ENCODE peak calls at places on chromosome 6, in seven cellular contexts. F is left cardiac atrium; S is GM12892; T is stimulated activated naive CD4-positive, alpha-beta T cell; P is GM13977; B is AG04449; Z is tibial nerve. I is an unnamed sample.

GRCh38 chr6:74631558-74631957 is 574.3 kb downstream of the COL12A1 start:
- DNase-seq in F (no peak), S (no peak), T (no peak), P (no peak), B (no peak), Z (no peak), I (no peak)

GRCh38 chr6:5325173-5325572 is 63.9 kb downstream of the FARS2 start:
- DNase-seq in F (no peak), S (no peak), T (no peak), P (no peak), B (no peak), Z (no peak), I (no peak)

GRCh38 chr6:118537579-118537978 is 10.5 kb upstream of the PLN start:
- DNase-seq in F (no peak), S (no peak), T (no peak), P (no peak), B (no peak), Z (no peak), I (no peak)

GRCh38 chr6:120805267-120805666 is 529.0 kb downstream of the TBC1D32 start:
- DNase-seq in F (no peak), S (no peak), T (no peak), P (no peak), B (no peak), Z (no peak), I (no peak)

GRCh38 chr6:22362361-22362760 is 65.5 kb upstream of the PRL start:
- DNase-seq in F (no peak), S (no peak), T (no peak), P (no peak), B (no peak), Z (no peak), I (no peak)

GRCh38 chr6:20302702-20303251 is 90.5 kb upstream of the MBOAT1 start:
- DNase-seq in F (no peak), S (no peak), T (no peak), P (no peak), B (no peak), Z (no peak), I (no peak)

GRCh38 chr6:34115396-34116314 is 30.2 kb downstream of the GRM4 start:
- DNase-seq in F (no peak), S (peak), T (peak), P (peak), B (no peak), Z (no peak), I (peak)

GRCh38 chr6:46637145-46637544 is 15.5 kb downstream of the CYP39A1 start:
- DNase-seq in F (no peak), S (no peak), T (no peak), P (no peak), B (no peak), Z (no peak), I (no peak)

GRCh38 chr6:9397981-9398559 is 962.7 kb upstream of the SLC35B3 start:
- DNase-seq in F (peak), S (no peak), T (no peak), P (no peak), B (no peak), Z (no peak), I (no peak)

GRCh38 chr6:45614488-45615285 is 237.0 kb upstream of the SUPT3H start:
- DNase-seq in F (no peak), S (no peak), T (no peak), P (no peak), B (no peak), Z (no peak), I (no peak)

GRCh38 chr6:150177260-150178246 is 34.7 kb downstream of the PPP1R14C start:
- DNase-seq in F (peak), S (no peak), T (no peak), P (no peak), B (no peak), Z (no peak), I (no peak)

GRCh38 chr6:90250405-90250804 is 46.2 kb downstream of the BACH2 start:
- DNase-seq in F (no peak), S (no peak), T (no peak), P (no peak), B (no peak), Z (no peak), I (no peak)

I was measured in MM.1S.